ENCODE peak calls at places on chromosomes 6 and 20, in six cellular contexts. O is stimulated activated naive CD4-positive, alpha-beta T cell; W is IMR-90; N is lower leg skin; Y is hepatocyte; Q is T-helper 1 cell. H is an unnamed sample.

GRCh38 chr6:143183735-143184134 is 123.0 kb downstream of the AIG1 start:
- DNase-seq in O (no peak), W (no peak), N (no peak), Y (no peak), Q (no peak), H (peak)

GRCh38 chr6:34463299-34463698 is 2.6 kb upstream of the PACSIN1 start:
- DNase-seq in O (no peak), W (no peak), N (no peak), Y (no peak), Q (no peak), H (no peak)

GRCh38 chr6:134173936-134174789 is 121.7 kb upstream of the SLC2A12 start:
- DNase-seq in O (peak), W (peak), N (peak), Y (peak), Q (peak), H (peak)

GRCh38 chr20:63092660-63093215 is 86.0 kb upstream of the BHLHE23 start:
- DNase-seq in O (no peak), W (no peak), N (no peak), Y (no peak), Q (peak), H (no peak)

GRCh38 chr20:45835230-45836224 is 1.9 kb downstream of the SNX21 start:
- DNase-seq in O (no peak), W (peak), N (peak), Y (no peak), Q (no peak), H (no peak)

GRCh38 chr20:38228436-38228835 is 32.1 kb downstream of the KIAA1755 start:
- DNase-seq in O (no peak), W (no peak), N (no peak), Y (no peak), Q (no peak), H (no peak)

GRCh38 chr6:96898241-96898851 is 655 bp upstream of the NDUFAF4 start:
- DNase-seq in O (no peak), W (peak), N (no peak), Y (no peak), Q (no peak), H (no peak)

GRCh38 chr20:37881601-37882343 is 21.2 kb upstream of the VSTM2L start:
- DNase-seq in O (no peak), W (no peak), N (no peak), Y (no peak), Q (no peak), H (no peak)

GRCh38 chr20:52959125-52959524 is 13.0 kb upstream of the TSHZ2 start:
- DNase-seq in O (no peak), W (no peak), N (no peak), Y (peak), Q (no peak), H (no peak)

GRCh38 chr6:30998785-30999184 is 11.5 kb upstream of the MUC22 start:
- DNase-seq in O (no peak), W (no peak), N (no peak), Y (no peak), Q (no peak), H (no peak)